ENCODE peak calls at places on chromosome 1, in five cellular contexts. One of them, this sample, is unnamed.

GRCh38 chr1:59044535-59045121 is 252.3 kb upstream of the FGGY start:
- DNase-seq in astrocyte of the spinal cord: no peak
- DNase-seq in lower leg skin: no peak
- DNase-seq in IMR-90: peak; percentile 34
- DNase-seq in CD8-positive, alpha-beta T cell: no peak
- DNase-seq in this sample: no peak

GRCh38 chr1:114758251-114758832 is 558 bp upstream of the CSDE1 start:
- DNase-seq in lower leg skin: no peak
- DNase-seq in IMR-90: no peak
- DNase-seq in astrocyte of the spinal cord: peak; percentile 8
- DNase-seq in CD8-positive, alpha-beta T cell: no peak
- DNase-seq in this sample: no peak

GRCh38 chr1:22803833-22804232 is 93.2 kb downstream of the EPHB2 start:
- DNase-seq in CD8-positive, alpha-beta T cell: no peak
- DNase-seq in lower leg skin: no peak
- DNase-seq in astrocyte of the spinal cord: no peak
- DNase-seq in IMR-90: no peak
- DNase-seq in this sample: no peak

GRCh38 chr1:6969106-6969505 is 183.9 kb downstream of the CAMTA1 start:
- DNase-seq in CD8-positive, alpha-beta T cell: no peak
- DNase-seq in IMR-90: peak; percentile 52
- DNase-seq in astrocyte of the spinal cord: peak; percentile 54
- DNase-seq in lower leg skin: no peak
- DNase-seq in this sample: no peak

GRCh38 chr1:71593523-71593922 is 512.7 kb upstream of the ZRANB2 start:
- DNase-seq in IMR-90: peak; percentile 1
- DNase-seq in CD8-positive, alpha-beta T cell: no peak
- DNase-seq in lower leg skin: no peak
- DNase-seq in astrocyte of the spinal cord: peak; percentile 18
- DNase-seq in this sample: no peak

GRCh38 chr1:81391100-81391828 is 409.5 kb upstream of the ADGRL2 start:
- DNase-seq in astrocyte of the spinal cord: no peak
- DNase-seq in IMR-90: peak; percentile 31
- DNase-seq in lower leg skin: no peak
- DNase-seq in CD8-positive, alpha-beta T cell: no peak
- DNase-seq in this sample: no peak

GRCh38 chr1:162091681-162092524 is 22.4 kb downstream of the NOS1AP start:
- DNase-seq in CD8-positive, alpha-beta T cell: no peak
- DNase-seq in astrocyte of the spinal cord: peak; percentile 17
- DNase-seq in lower leg skin: no peak
- DNase-seq in IMR-90: no peak
- DNase-seq in this sample: no peak

GRCh38 chr1:4801192-4801924 is 146.9 kb downstream of the AJAP1 start:
- DNase-seq in lower leg skin: no peak
- DNase-seq in CD8-positive, alpha-beta T cell: no peak
- DNase-seq in IMR-90: no peak
- DNase-seq in astrocyte of the spinal cord: no peak
- DNase-seq in this sample: no peak

GRCh38 chr1:23916209-23917131 is 3.3 kb upstream of the CNR2 start:
- DNase-seq in lower leg skin: peak; percentile 31
- DNase-seq in astrocyte of the spinal cord: peak; percentile 56
- DNase-seq in CD8-positive, alpha-beta T cell: peak; percentile 63
- DNase-seq in IMR-90: peak; percentile 58
- DNase-seq in this sample: peak; percentile 77

GRCh38 chr1:226402615-226403521 is 5.0 kb downstream of the PARP1 start:
- DNase-seq in CD8-positive, alpha-beta T cell: no peak
- DNase-seq in IMR-90: no peak
- DNase-seq in astrocyte of the spinal cord: no peak
- DNase-seq in lower leg skin: no peak
- DNase-seq in this sample: no peak

GRCh38 chr1:111923766-111924165 is 65.7 kb downstream of the KCND3 start:
- DNase-seq in lower leg skin: no peak
- DNase-seq in astrocyte of the spinal cord: no peak
- DNase-seq in CD8-positive, alpha-beta T cell: no peak
- DNase-seq in IMR-90: no peak
- DNase-seq in this sample: no peak

GRCh38 chr1:151072224-151072623 is 1.7 kb downstream of the GABPB2 start:
- DNase-seq in astrocyte of the spinal cord: no peak
- DNase-seq in lower leg skin: no peak
- DNase-seq in IMR-90: no peak
- DNase-seq in CD8-positive, alpha-beta T cell: no peak
- DNase-seq in this sample: no peak

GRCh38 chr1:51973587-51974474 is 16.7 kb downstream of the RAB3B start:
- DNase-seq in IMR-90: peak; percentile 67
- DNase-seq in lower leg skin: no peak
- DNase-seq in astrocyte of the spinal cord: peak; percentile 29
- DNase-seq in CD8-positive, alpha-beta T cell: no peak
- DNase-seq in this sample: no peak

GRCh38 chr1:157968503-157968902 is 24.9 kb upstream of the KIRREL1 start:
- DNase-seq in lower leg skin: peak; percentile 24
- DNase-seq in IMR-90: peak; percentile 85
- DNase-seq in CD8-positive, alpha-beta T cell: no peak
- DNase-seq in astrocyte of the spinal cord: peak; percentile 87
- DNase-seq in this sample: no peak

GRCh38 chr1:224163311-224163710 is 19.7 kb upstream of the DEGS1 start:
- DNase-seq in IMR-90: no peak
- DNase-seq in lower leg skin: no peak
- DNase-seq in CD8-positive, alpha-beta T cell: no peak
- DNase-seq in astrocyte of the spinal cord: no peak
- DNase-seq in this sample: no peak

GRCh38 chr1:169124459-169124858 is 18.0 kb downstream of the ATP1B1 start:
- DNase-seq in astrocyte of the spinal cord: no peak
- DNase-seq in lower leg skin: no peak
- DNase-seq in IMR-90: no peak
- DNase-seq in CD8-positive, alpha-beta T cell: no peak
- DNase-seq in this sample: no peak

GRCh38 chr1:21631944-21632887 is 36.9 kb downstream of the RAP1GAP start:
- DNase-seq in IMR-90: no peak
- DNase-seq in CD8-positive, alpha-beta T cell: no peak
- DNase-seq in astrocyte of the spinal cord: no peak
- DNase-seq in lower leg skin: no peak
- DNase-seq in this sample: no peak

GRCh38 chr1:116763787-116764465 is 9.7 kb downstream of the CD2 start:
- DNase-seq in astrocyte of the spinal cord: no peak
- DNase-seq in lower leg skin: no peak
- DNase-seq in IMR-90: no peak
- DNase-seq in CD8-positive, alpha-beta T cell: peak; percentile 45
- DNase-seq in this sample: no peak

GRCh38 chr1:163346326-163346870 is 24.6 kb downstream of the NUF2 start:
- DNase-seq in lower leg skin: no peak
- DNase-seq in IMR-90: peak; percentile 41
- DNase-seq in CD8-positive, alpha-beta T cell: no peak
- DNase-seq in astrocyte of the spinal cord: no peak
- DNase-seq in this sample: no peak

GRCh38 chr1:203153051-203153988 is 22.3 kb downstream of the MYBPH start:
- DNase-seq in CD8-positive, alpha-beta T cell: no peak
- DNase-seq in IMR-90: no peak
- DNase-seq in astrocyte of the spinal cord: no peak
- DNase-seq in lower leg skin: no peak
- DNase-seq in this sample: no peak

GRCh38 chr1:41041866-41042265 is 20.3 kb upstream of the SLFNL1 start:
- DNase-seq in IMR-90: peak; percentile 58
- DNase-seq in astrocyte of the spinal cord: no peak
- DNase-seq in lower leg skin: no peak
- DNase-seq in CD8-positive, alpha-beta T cell: no peak
- DNase-seq in this sample: no peak

GRCh38 chr1:183493540-183494245 is 21.4 kb downstream of the SMG7 start:
- DNase-seq in astrocyte of the spinal cord: no peak
- DNase-seq in IMR-90: no peak
- DNase-seq in CD8-positive, alpha-beta T cell: no peak
- DNase-seq in lower leg skin: no peak
- DNase-seq in this sample: no peak

GRCh38 chr1:174217787-174218574 is 58.7 kb downstream of the RABGAP1L start:
- DNase-seq in IMR-90: peak; percentile 54
- DNase-seq in astrocyte of the spinal cord: peak; percentile 55
- DNase-seq in CD8-positive, alpha-beta T cell: no peak
- DNase-seq in lower leg skin: no peak
- DNase-seq in this sample: no peak

GRCh38 chr1:150192012-150192411 is 42.3 kb downstream of the PLEKHO1 start:
- DNase-seq in IMR-90: peak; percentile 81
- DNase-seq in CD8-positive, alpha-beta T cell: no peak
- DNase-seq in lower leg skin: no peak
- DNase-seq in astrocyte of the spinal cord: peak; percentile 71
- DNase-seq in this sample: no peak

GRCh38 chr1:89762431-89762800 is 58.4 kb upstream of the LRRC8D start:
- DNase-seq in astrocyte of the spinal cord: no peak
- DNase-seq in lower leg skin: no peak
- DNase-seq in CD8-positive, alpha-beta T cell: no peak
- DNase-seq in IMR-90: no peak
- DNase-seq in this sample: no peak

GRCh38 chr1:89760496-89760895 is 60.3 kb upstream of the LRRC8D start:
- DNase-seq in IMR-90: no peak
- DNase-seq in astrocyte of the spinal cord: no peak
- DNase-seq in lower leg skin: no peak
- DNase-seq in CD8-positive, alpha-beta T cell: no peak
- DNase-seq in this sample: no peak

GRCh38 chr1:89763649-89763986 is 57.2 kb upstream of the LRRC8D start:
- DNase-seq in CD8-positive, alpha-beta T cell: no peak
- DNase-seq in IMR-90: no peak
- DNase-seq in astrocyte of the spinal cord: no peak
- DNase-seq in lower leg skin: no peak
- DNase-seq in this sample: no peak

GRCh38 chr1:89761901-89762300 is 58.9 kb upstream of the LRRC8D start:
- DNase-seq in CD8-positive, alpha-beta T cell: no peak
- DNase-seq in IMR-90: no peak
- DNase-seq in lower leg skin: no peak
- DNase-seq in astrocyte of the spinal cord: no peak
- DNase-seq in this sample: no peak

DNA sequence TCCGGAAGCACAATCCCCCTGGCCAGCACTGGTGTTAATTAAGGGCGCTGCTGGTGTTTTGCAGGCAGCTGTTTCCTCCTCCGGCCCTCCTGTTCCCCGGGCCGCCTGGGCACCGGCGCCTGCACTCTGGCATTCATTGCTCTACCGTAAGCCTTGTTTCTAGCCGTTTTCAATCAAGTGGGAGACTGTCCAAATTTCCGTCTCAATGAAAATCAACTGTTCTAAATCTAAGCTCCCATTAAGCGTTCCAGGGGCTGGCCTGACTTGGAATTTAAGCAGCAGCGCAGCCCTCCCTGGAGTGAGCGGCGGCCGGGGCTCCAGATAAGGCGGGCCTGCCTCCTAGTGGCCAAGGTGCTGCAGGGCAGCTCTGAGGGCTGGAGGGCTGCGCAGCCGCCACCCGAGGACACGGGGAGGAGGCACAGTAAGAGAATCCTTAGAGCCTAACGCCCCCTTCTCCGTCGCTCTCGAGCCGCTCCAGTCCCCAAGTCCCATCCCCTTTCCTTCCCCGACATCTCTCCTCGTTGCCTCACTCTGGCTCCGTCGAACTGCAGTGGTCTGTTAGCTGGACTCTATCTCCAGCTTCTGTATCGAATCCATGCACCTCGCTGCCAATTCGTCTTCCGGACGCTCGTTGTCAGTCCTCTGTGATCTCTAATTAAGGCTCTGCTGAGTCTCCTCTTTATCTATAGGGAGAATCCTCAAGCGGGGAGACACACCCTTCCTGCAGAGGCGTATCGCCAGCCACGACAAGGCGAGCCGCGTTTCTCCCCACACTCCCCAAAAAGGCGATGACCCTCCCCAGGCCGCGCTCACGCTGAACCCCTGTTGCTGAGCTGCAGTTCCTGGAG is 57.8 kb upstream of the LRRC8D start:
- DNase-seq in astrocyte of the spinal cord: peak; percentile 85
- DNase-seq in IMR-90: peak; percentile 78
- DNase-seq in CD8-positive, alpha-beta T cell: peak; percentile 89
- DNase-seq in lower leg skin: peak; percentile 65
- DNase-seq in this sample: peak; percentile 36
- H3K4me3 ChIP-seq in astrocyte of the spinal cord: peak overlapping the region; percentile 48
- H3K4me3 ChIP-seq in IMR-90: peak overlapping the region; percentile 56
- H3K4me3 ChIP-seq in CD8-positive, alpha-beta T cell: peak overlapping the region; percentile 54
- H3K4me3 ChIP-seq in lower leg skin: peak overlapping the region; percentile 2
- H3K4me3 ChIP-seq in this sample: peak overlapping the region; percentile 43

DNA sequence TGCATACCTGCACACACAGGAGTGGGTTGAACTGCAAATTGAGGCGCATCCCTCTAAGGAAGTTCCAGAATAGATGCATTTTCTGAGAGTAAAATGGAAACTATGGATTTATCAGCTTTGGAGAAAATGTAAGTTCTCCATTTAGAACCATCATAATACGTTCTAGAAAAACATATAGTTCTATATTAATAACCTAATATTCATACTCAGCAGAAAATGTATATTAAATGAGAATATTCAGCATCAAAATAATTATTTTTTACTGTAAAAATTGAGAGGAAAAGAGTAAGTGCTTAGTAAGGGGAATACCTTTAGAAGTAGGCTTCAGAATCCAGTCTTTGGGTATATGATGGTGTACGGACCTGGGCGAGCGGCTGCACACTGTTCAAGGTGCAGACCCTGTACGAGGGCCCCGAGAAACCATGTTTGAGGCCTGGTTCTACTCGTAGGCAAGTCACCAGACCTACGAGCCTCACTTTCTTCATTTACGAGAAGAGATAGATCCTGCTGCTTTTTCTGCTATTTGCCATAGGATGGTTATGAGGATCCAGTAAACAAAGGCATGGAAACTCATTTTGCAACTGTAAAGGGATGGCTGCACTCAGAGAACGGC is 6.8 kb downstream of the CD247 start:
- DNase-seq in IMR-90: no peak
- DNase-seq in astrocyte of the spinal cord: no peak
- DNase-seq in CD8-positive, alpha-beta T cell: no peak
- DNase-seq in lower leg skin: no peak
- DNase-seq in this sample: no peak
- H3K4me3 ChIP-seq in IMR-90: no peak overlapping the region
- H3K4me3 ChIP-seq in astrocyte of the spinal cord: no peak overlapping the region
- H3K4me3 ChIP-seq in CD8-positive, alpha-beta T cell: no peak overlapping the region
- H3K4me3 ChIP-seq in lower leg skin: no peak overlapping the region
- H3K4me3 ChIP-seq in this sample: no peak overlapping the region

GRCh38 chr1:31657972-31658510 is 13.4 kb upstream of the PEF1 start:
- DNase-seq in CD8-positive, alpha-beta T cell: no peak
- DNase-seq in lower leg skin: no peak
- DNase-seq in IMR-90: no peak
- DNase-seq in astrocyte of the spinal cord: no peak
- DNase-seq in this sample: no peak
- H3K4me3 ChIP-seq in CD8-positive, alpha-beta T cell: no peak overlapping the region
- H3K4me3 ChIP-seq in lower leg skin: no peak overlapping the region
- H3K4me3 ChIP-seq in IMR-90: no peak overlapping the region
- H3K4me3 ChIP-seq in astrocyte of the spinal cord: no peak overlapping the region
- H3K4me3 ChIP-seq in this sample: no peak overlapping the region

DNA sequence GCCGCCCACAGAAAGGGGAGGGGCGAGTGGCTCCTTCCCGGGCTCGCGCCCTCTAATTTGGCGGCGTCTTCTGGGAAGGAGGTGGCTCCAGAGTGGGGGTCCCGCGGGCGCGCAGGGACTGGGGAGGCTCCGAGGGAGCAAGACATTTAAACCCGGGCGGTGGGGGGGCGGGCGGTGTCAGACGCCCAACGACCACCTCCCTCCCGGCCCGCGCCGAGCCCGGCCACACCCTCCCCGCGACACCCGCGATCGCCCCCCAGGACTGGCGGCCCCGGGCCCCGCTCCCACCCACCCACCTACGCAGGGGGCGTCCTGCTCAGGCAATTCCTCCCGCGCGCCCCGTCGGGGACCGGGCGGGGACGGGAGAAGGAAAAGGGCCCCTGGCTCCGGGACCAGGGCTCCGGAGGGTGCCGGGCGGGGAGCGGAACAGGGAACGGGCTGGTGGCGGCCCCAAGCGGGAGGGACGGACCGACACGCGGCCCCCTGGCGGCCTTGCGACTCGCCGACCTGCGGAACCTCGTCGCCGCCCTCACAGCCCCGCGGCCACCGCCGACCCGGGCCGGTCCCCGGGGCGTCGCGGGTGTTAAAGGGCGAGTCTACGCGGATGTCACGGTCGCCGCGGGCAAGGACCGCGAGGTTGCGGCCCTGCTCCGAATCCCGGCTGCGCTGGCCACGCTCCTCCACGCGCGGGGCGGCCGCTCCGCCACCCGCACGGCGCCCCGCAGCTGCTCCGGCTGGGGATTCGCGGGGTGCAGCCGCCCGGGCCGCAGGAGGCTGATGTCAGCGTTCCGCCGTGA is 94.0 kb upstream of the FMN2 start:
- DNase-seq in CD8-positive, alpha-beta T cell: no peak
- DNase-seq in astrocyte of the spinal cord: no peak
- DNase-seq in IMR-90: no peak
- DNase-seq in lower leg skin: no peak
- DNase-seq in this sample: no peak
- H3K4me3 ChIP-seq in CD8-positive, alpha-beta T cell: no peak overlapping the region
- H3K4me3 ChIP-seq in astrocyte of the spinal cord: peak overlapping the region; percentile 35
- H3K4me3 ChIP-seq in IMR-90: peak overlapping the region; percentile 50
- H3K4me3 ChIP-seq in lower leg skin: no peak overlapping the region
- H3K4me3 ChIP-seq in this sample: no peak overlapping the region

This sample was measured in GM12864.